ENCODE peak calls at places on chromosomes 6 and 20, in six cellular contexts. S is natural killer cell, J is EH, E is substantia nigra, A is SHP77, V is left ventricle myocardium inferior. R is an unnamed sample.

GRCh38 chr20:19083136-19083621 is 129.3 kb upstream of the SLC24A3 start:
- DNase-seq in V (no peak), A (no peak), E (no peak), S (no peak), J (no peak), R (no peak)

GRCh38 chr20:45378191-45378590 is at the start of gene TP53TG5:
- DNase-seq in J (no peak), A (no peak), S (no peak), V (no peak), E (peak), R (no peak)

GRCh38 chr20:9290331-9290730 is 221.4 kb downstream of the PLCB4 start:
- DNase-seq in J (no peak), V (no peak), E (no peak), S (no peak), A (no peak), R (no peak)

GRCh38 chr20:62211216-62211615 is 8.9 kb downstream of the HRH3 start:
- DNase-seq in J (no peak), S (no peak), A (no peak), V (no peak), E (no peak), R (no peak)

GRCh38 chr20:63602321-63602720 is 24.6 kb downstream of the GMEB2 start:
- DNase-seq in E (no peak), A (no peak), V (no peak), S (no peak), J (no peak), R (no peak)

GRCh38 chr6:108896111-108896661 is 48.0 kb downstream of the ARMC2 start:
- DNase-seq in A (no peak), V (no peak), E (no peak), J (peak), S (no peak), R (no peak)

GRCh38 chr6:29509239-29509638 is 21.5 kb upstream of the MAS1L start:
- DNase-seq in V (no peak), A (no peak), E (no peak), S (no peak), J (no peak), R (no peak)

GRCh38 chr6:53437557-53438202 is 88.9 kb upstream of the ELOVL5 start:
- DNase-seq in V (no peak), J (peak), A (peak), S (no peak), E (peak), R (no peak)

GRCh38 chr6:53331678-53332077 is 17.1 kb downstream of the ELOVL5 start:
- DNase-seq in S (no peak), E (no peak), V (no peak), J (no peak), A (no peak), R (no peak)

GRCh38 chr6:151647871-151648639 is 154.2 kb downstream of the CCDC170 start:
- DNase-seq in J (peak), A (peak), S (no peak), V (no peak), E (no peak), R (no peak)

GRCh38 chr6:6629416-6629815 is 40.9 kb downstream of the LY86 start:
- DNase-seq in V (no peak), E (no peak), J (peak), S (no peak), A (peak), R (no peak)

GRCh38 chr20:42652261-42652660 is 537.4 kb downstream of the PTPRT start:
- DNase-seq in A (no peak), E (no peak), S (no peak), V (no peak), J (no peak), R (no peak)

GRCh38 chr6:109480993-109481480 is 2.0 kb downstream of the ZBTB24 start:
- DNase-seq in E (no peak), S (no peak), V (no peak), J (no peak), A (no peak), R (no peak)

GRCh38 chr6:85126448-85127178 is 323.3 kb upstream of the NT5E start:
- DNase-seq in A (peak), S (no peak), E (peak), J (peak), V (peak), R (no peak)

GRCh38 chr6:116011520-116011919 is 49.2 kb downstream of the FRK start:
- DNase-seq in S (no peak), J (no peak), V (no peak), E (no peak), A (no peak), R (no peak)

GRCh38 chr6:145043926-145044500 is 691.3 kb downstream of the EPM2A start:
- DNase-seq in S (no peak), A (no peak), E (no peak), V (no peak), J (no peak), R (no peak)

GRCh38 chr20:22402550-22402949 is 181.8 kb downstream of the FOXA2 start:
- DNase-seq in V (no peak), E (no peak), J (no peak), S (no peak), A (peak), R (no peak)

GRCh38 chr6:27865952-27866369 is 46.2 kb downstream of the OR2B2 start:
- DNase-seq in S (peak), J (no peak), A (peak), E (no peak), V (no peak), R (no peak)

GRCh38 chr6:142884214-142885035 is 60.6 kb downstream of the HIVEP2 start:
- DNase-seq in J (no peak), E (no peak), S (no peak), V (no peak), A (no peak), R (no peak)

GRCh38 chr20:19995220-19995863 is 21.8 kb upstream of the NAA20 start:
- DNase-seq in E (no peak), S (no peak), J (peak), A (peak), V (no peak), R (no peak)

GRCh38 chr6:47854996-47855395 is 73.2 kb downstream of the OPN5 start:
- DNase-seq in A (no peak), V (no peak), S (no peak), J (no peak), E (no peak), R (no peak)

GRCh38 chr6:27700337-27700736 is 211.9 kb downstream of the OR2B2 start:
- DNase-seq in J (no peak), A (no peak), S (no peak), E (no peak), V (no peak), R (no peak)

GRCh38 chr6:163782436-163783003 is 368.0 kb downstream of the QKI start:
- DNase-seq in J (no peak), E (peak), S (no peak), V (no peak), A (no peak), R (no peak)

GRCh38 chr6:157840776-157841175 is 17.7 kb downstream of the SNX9 start:
- DNase-seq in E (no peak), A (no peak), V (no peak), J (peak), S (no peak), R (no peak)

GRCh38 chr20:16069416-16070010 is 503.7 kb downstream of the KIF16B start:
- DNase-seq in A (no peak), S (no peak), V (no peak), J (no peak), E (no peak), R (no peak)

GRCh38 chr6:159494633-159495023 is 198.4 kb downstream of the SOD2 start:
- DNase-seq in V (no peak), S (no peak), A (no peak), J (no peak), E (no peak), R (no peak)

GRCh38 chr6:79047072-79047471 is 31.0 kb downstream of the PHIP start:
- DNase-seq in E (no peak), J (no peak), S (no peak), A (no peak), V (no peak), R (no peak)

GRCh38 chr20:35085477-35086225 is 7.0 kb downstream of the TRPC4AP start:
- DNase-seq in E (no peak), V (no peak), J (no peak), S (no peak), A (no peak), R (no peak)

GRCh38 chr6:101545171-101545570 is 151.7 kb downstream of the GRIK2 start:
- DNase-seq in S (no peak), V (no peak), A (no peak), J (peak), E (no peak), R (no peak)

GRCh38 chr6:154682633-154683125 is 50.5 kb upstream of the SCAF8 start:
- DNase-seq in J (no peak), A (no peak), V (no peak), E (no peak), S (no peak), R (no peak)

GRCh38 chr6:108630050-108630714 is 69.5 kb downstream of the FOXO3 start:
- DNase-seq in J (no peak), V (no peak), E (no peak), S (no peak), A (no peak), R (no peak)

GRCh38 chr6:28010526-28010925 is 53.5 kb downstream of the OR2B6 start:
- DNase-seq in E (no peak), A (no peak), V (no peak), J (no peak), S (no peak), R (no peak)